ENCODE peak calls at places on chromosomes 4 and X, in four cellular contexts. S, B, R and J are unnamed samples.

GRCh38 chr4:122633211-122633610 is 12.3 kb upstream of the IL21 start:
- DNase-seq in B (no peak), R (no peak), S (no peak), J (no peak)

GRCh38 chr4:4712800-4713528 is 146.5 kb upstream of the MSX1 start:
- DNase-seq in R (no peak), B (no peak), S (no peak), J (no peak)

GRCh38 chrX:97026406-97026805 is 142.7 kb downstream of the RPA4 start:
- DNase-seq in S (no peak), R (no peak), B (no peak), J (no peak)

GRCh38 chr4:113109106-113109740 is 59.8 kb downstream of the ANK2 start:
- DNase-seq in B (no peak), R (no peak), S (no peak), J (no peak)

GRCh38 chr4:107997794-107998193 is 8.1 kb downstream of the HADH start:
- DNase-seq in R (no peak), B (no peak), S (no peak), J (no peak)

GRCh38 chrX:29136904-29137303 is 549.7 kb downstream of the IL1RAPL1 start:
- DNase-seq in R (no peak), S (no peak), B (no peak), J (no peak)

GRCh38 chrX:74535633-74536141 is 78.7 kb downstream of the RLIM start:
- DNase-seq in R (peak; percentile 58), B (peak; percentile 34), S (peak; percentile 29), J (peak; percentile 51)

GRCh38 chr4:96486563-96486962 is 646.7 kb downstream of the PDHA2 start:
- DNase-seq in R (no peak), S (no peak), B (no peak), J (no peak)

GRCh38 chrX:29775890-29776289 is 439.5 kb upstream of the MAGEB2 start:
- DNase-seq in S (no peak), B (no peak), R (no peak), J (no peak)

GRCh38 chr4:38190717-38191178 is 230.6 kb downstream of the PTTG2 start:
- DNase-seq in S (no peak), B (no peak), R (no peak), J (no peak)

GRCh38 chrX:40368611-40369061 is 212.1 kb upstream of the ATP6AP2 start:
- DNase-seq in S (no peak), B (no peak), R (no peak), J (no peak)

GRCh38 chrX:50447535-50447934 is 23.1 kb downstream of the DGKK start:
- DNase-seq in B (no peak), R (no peak), S (no peak), J (no peak)

GRCh38 chrX:50450324-50450723 is 20.3 kb downstream of the DGKK start:
- DNase-seq in S (no peak), B (no peak), R (no peak), J (no peak)

GRCh38 chrX:50442426-50443116 is 28.1 kb downstream of the DGKK start:
- DNase-seq in R (no peak), B (no peak), S (no peak), J (no peak)

GRCh38 chrX:50452782-50453181 is 17.8 kb downstream of the DGKK start:
- DNase-seq in S (no peak), R (no peak), B (no peak), J (no peak)

GRCh38 chrX:50448565-50448964 is 22.1 kb downstream of the DGKK start:
- DNase-seq in B (no peak), R (no peak), S (no peak), J (no peak)
- TF ChIP-seq CTCF in B (no peak), R (no peak), S (peak; percentile 25), J (no peak)

GRCh38 chrX:53279296-53280237 is 1.8 kb downstream of the IQSEC2 start:
- DNase-seq in B (no peak), S (no peak), R (no peak), J (no peak)
- TF ChIP-seq CTCF in B (no peak), S (no peak), R (no peak), J (no peak)

GRCh38 chr4:75752637-75753036 is 28.3 kb downstream of the USO1 start:
- DNase-seq in S (no peak), R (no peak), B (no peak), J (no peak)
- TF ChIP-seq CTCF in S (no peak), R (no peak), B (no peak), J (no peak)

DNA sequence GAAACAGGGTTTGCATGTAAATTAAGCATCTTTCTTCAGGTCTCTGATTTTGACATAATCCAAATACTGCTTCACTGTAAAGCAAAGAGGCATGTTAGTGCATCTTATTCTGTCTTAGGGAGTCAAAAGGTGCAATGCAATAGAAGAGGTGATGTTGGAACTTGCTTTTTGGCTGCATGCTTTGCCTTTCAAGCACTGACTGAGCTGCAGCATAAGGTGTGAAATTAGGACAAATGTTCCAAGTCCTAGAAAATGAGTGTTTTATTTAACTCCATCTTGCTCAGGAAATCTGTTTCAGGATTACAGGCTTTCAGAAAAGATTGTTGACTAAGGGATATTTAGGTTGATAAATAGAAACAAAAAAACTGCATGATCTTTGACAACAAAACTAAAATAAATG is 30.8 kb downstream of the NAA11 start:
- DNase-seq in B (no peak), S (no peak), R (no peak), J (no peak)
- TF ChIP-seq CTCF in B (no peak), S (no peak), R (no peak), J (no peak)

GRCh38 chr4:95355021-95355420 is 193.8 kb downstream of the UNC5C start:
- DNase-seq in S (no peak), R (no peak), B (no peak), J (no peak)
- TF ChIP-seq CTCF in S (no peak), R (no peak), B (no peak), J (no peak)

GRCh38 chrX:120726294-120726693 is 96.4 kb upstream of the C1GALT1C1 start:
- DNase-seq in R (peak; percentile 46), B (no peak), S (no peak), J (peak; percentile 61)
- TF ChIP-seq CTCF in R (no peak), B (no peak), S (no peak), J (no peak)

DNA sequence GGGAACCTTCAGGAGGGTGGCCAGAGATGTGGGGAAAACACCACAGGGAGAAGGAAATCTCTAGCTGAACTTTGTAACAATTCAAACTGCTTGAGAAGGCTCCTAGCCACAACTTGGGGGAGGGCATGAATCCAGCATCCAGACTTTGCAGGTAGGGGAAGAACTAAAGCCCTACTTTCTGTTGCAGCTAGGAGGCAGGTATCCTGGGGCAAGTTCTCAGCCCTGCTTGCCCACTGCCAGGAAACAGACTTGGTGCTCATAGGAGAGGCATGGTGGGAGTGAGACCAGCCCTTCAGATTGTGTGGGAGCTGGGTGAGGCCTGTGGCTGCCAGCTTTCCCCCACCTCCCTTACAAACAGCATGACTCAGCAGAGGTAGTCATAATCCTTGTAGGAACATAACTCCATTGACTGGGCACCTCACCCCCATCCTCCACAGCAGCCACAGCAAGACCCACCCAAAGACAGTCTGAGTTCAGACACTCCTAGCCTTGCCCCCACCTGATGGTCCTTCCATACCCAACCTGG is 209.5 kb upstream of the CPEB2 start:
- DNase-seq in B (no peak), R (no peak), S (no peak), J (no peak)
- TF ChIP-seq CTCF in B (no peak), R (no peak), S (no peak), J (no peak)

DNA sequence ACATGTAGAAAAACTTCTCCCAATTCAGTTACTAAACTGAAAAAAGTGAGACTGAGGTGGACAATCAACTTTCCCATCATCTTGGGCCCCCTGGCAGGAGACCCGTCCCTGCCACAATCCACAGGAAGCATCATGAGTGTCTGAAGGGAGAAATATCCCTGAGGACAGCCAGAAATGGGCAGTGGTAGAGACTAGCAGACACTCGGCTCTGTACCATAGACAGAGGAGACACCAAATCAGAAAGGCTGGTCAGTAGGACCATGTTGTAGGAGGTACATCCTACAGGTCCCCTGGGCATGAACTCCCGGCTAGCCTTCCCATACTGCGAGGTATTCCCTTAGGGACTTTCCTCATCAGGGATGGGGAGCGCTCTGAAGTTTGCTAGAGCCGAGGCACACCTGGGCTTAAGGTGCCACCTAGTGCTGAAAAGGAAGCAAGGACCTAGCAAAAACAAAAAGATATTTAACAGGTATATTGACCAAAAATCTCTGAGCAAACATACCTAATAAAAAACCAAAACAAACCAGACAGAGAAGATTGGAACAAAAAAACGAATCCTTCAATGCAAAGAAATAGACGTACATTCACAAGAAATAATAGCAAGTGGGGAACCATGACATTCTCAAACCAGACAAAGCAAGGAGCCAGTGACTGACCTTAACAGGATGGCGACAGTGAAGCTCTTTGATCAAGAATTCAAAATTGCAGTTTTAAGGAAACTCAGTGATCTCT is 55.6 kb downstream of the HAUS3 start:
- DNase-seq in B (no peak), S (no peak), R (no peak), J (no peak)
- TF ChIP-seq CTCF in B (no peak), S (no peak), R (no peak), J (no peak)